ENCODE peak calls at places on chromosomes 1 and 21, in eight cellular contexts. One of them, this sample, is unnamed.

GRCh38 chr1:200918006-200918405 is 23.3 kb downstream of the INAVA start:
- DNase-seq in astrocyte: no peak
- DNase-seq in lower leg skin: no peak
- DNase-seq in mucosa of descending colon: no peak
- DNase-seq in left lung: no peak
- DNase-seq in fibroblast of mammary gland: no peak
- DNase-seq in epithelial cell of esophagus: no peak
- DNase-seq in body of pancreas: no peak
- DNase-seq in this sample: no peak

GRCh38 chr1:201020647-201021332 is 2.7 kb downstream of the KIF21B start:
- DNase-seq in astrocyte: no peak
- DNase-seq in lower leg skin: no peak
- DNase-seq in mucosa of descending colon: peak; percentile 44
- DNase-seq in left lung: no peak
- DNase-seq in fibroblast of mammary gland: no peak
- DNase-seq in epithelial cell of esophagus: peak; percentile 32
- DNase-seq in body of pancreas: peak; percentile 61
- DNase-seq in this sample: no peak

GRCh38 chr21:45855248-45855801 is 126.2 kb upstream of the COL6A1 start:
- DNase-seq in astrocyte: no peak
- DNase-seq in lower leg skin: no peak
- DNase-seq in mucosa of descending colon: no peak
- DNase-seq in left lung: no peak
- DNase-seq in fibroblast of mammary gland: no peak
- DNase-seq in epithelial cell of esophagus: no peak
- DNase-seq in body of pancreas: peak; percentile 1
- DNase-seq in this sample: no peak

GRCh38 chr1:236837897-236838296 is 42.8 kb downstream of the MTR start:
- DNase-seq in astrocyte: no peak
- DNase-seq in lower leg skin: no peak
- DNase-seq in mucosa of descending colon: no peak
- DNase-seq in left lung: no peak
- DNase-seq in fibroblast of mammary gland: no peak
- DNase-seq in epithelial cell of esophagus: peak; percentile 42
- DNase-seq in body of pancreas: no peak
- DNase-seq in this sample: no peak

GRCh38 chr21:45887788-45888187 is 93.8 kb upstream of the COL6A1 start:
- DNase-seq in astrocyte: no peak
- DNase-seq in lower leg skin: no peak
- DNase-seq in mucosa of descending colon: no peak
- DNase-seq in left lung: no peak
- DNase-seq in fibroblast of mammary gland: no peak
- DNase-seq in epithelial cell of esophagus: no peak
- DNase-seq in body of pancreas: no peak
- DNase-seq in this sample: no peak

GRCh38 chr1:7899741-7900140 is 40.9 kb downstream of the TNFRSF9 start:
- DNase-seq in astrocyte: peak; percentile 79
- DNase-seq in lower leg skin: no peak
- DNase-seq in mucosa of descending colon: no peak
- DNase-seq in left lung: no peak
- DNase-seq in fibroblast of mammary gland: peak; percentile 57
- DNase-seq in epithelial cell of esophagus: peak; percentile 34
- DNase-seq in body of pancreas: no peak
- DNase-seq in this sample: no peak

GRCh38 chr21:42153746-42154145 is 65.2 kb upstream of the ABCG1 start:
- DNase-seq in astrocyte: no peak
- DNase-seq in lower leg skin: no peak
- DNase-seq in mucosa of descending colon: peak; percentile 18
- DNase-seq in left lung: no peak
- DNase-seq in fibroblast of mammary gland: no peak
- DNase-seq in epithelial cell of esophagus: no peak
- DNase-seq in body of pancreas: no peak
- DNase-seq in this sample: no peak

GRCh38 chr1:238088891-238089290 is 198.2 kb upstream of the ZP4 start:
- DNase-seq in astrocyte: peak; percentile 61
- DNase-seq in lower leg skin: no peak
- DNase-seq in mucosa of descending colon: no peak
- DNase-seq in left lung: no peak
- DNase-seq in fibroblast of mammary gland: no peak
- DNase-seq in epithelial cell of esophagus: no peak
- DNase-seq in body of pancreas: no peak
- DNase-seq in this sample: no peak

GRCh38 chr1:11888877-11889208 is 30.1 kb upstream of the NPPB start:
- DNase-seq in astrocyte: no peak
- DNase-seq in lower leg skin: no peak
- DNase-seq in mucosa of descending colon: no peak
- DNase-seq in left lung: no peak
- DNase-seq in fibroblast of mammary gland: no peak
- DNase-seq in epithelial cell of esophagus: no peak
- DNase-seq in body of pancreas: no peak
- DNase-seq in this sample: no peak

GRCh38 chr1:31431351-31431750 is 18.3 kb downstream of the SERINC2 start:
- DNase-seq in astrocyte: no peak
- DNase-seq in lower leg skin: no peak
- DNase-seq in mucosa of descending colon: peak; percentile 49
- DNase-seq in left lung: no peak
- DNase-seq in fibroblast of mammary gland: no peak
- DNase-seq in epithelial cell of esophagus: no peak
- DNase-seq in body of pancreas: peak; percentile 77
- DNase-seq in this sample: no peak

GRCh38 chr1:6614019-6614952 is 755 bp downstream of the PHF13 start:
- DNase-seq in astrocyte: no peak
- DNase-seq in lower leg skin: no peak
- DNase-seq in mucosa of descending colon: peak; percentile 77
- DNase-seq in left lung: peak; percentile 66
- DNase-seq in fibroblast of mammary gland: no peak
- DNase-seq in epithelial cell of esophagus: no peak
- DNase-seq in body of pancreas: peak; percentile 61
- DNase-seq in this sample: peak; percentile 75

GRCh38 chr1:214449371-214449770 is 102.0 kb downstream of the PTPN14 start:
- DNase-seq in astrocyte: no peak
- DNase-seq in lower leg skin: no peak
- DNase-seq in mucosa of descending colon: no peak
- DNase-seq in left lung: no peak
- DNase-seq in fibroblast of mammary gland: no peak
- DNase-seq in epithelial cell of esophagus: no peak
- DNase-seq in body of pancreas: no peak
- DNase-seq in this sample: no peak

GRCh38 chr1:70486676-70487470 is 75.8 kb downstream of the CTH start:
- DNase-seq in astrocyte: peak; percentile 95
- DNase-seq in lower leg skin: no peak
- DNase-seq in mucosa of descending colon: no peak
- DNase-seq in left lung: no peak
- DNase-seq in fibroblast of mammary gland: peak; percentile 94
- DNase-seq in epithelial cell of esophagus: peak; percentile 77
- DNase-seq in body of pancreas: peak; percentile 73
- DNase-seq in this sample: peak; percentile 92

GRCh38 chr1:156378557-156378956 is 9.5 kb downstream of the RHBG start:
- DNase-seq in astrocyte: no peak
- DNase-seq in lower leg skin: no peak
- DNase-seq in mucosa of descending colon: no peak
- DNase-seq in left lung: no peak
- DNase-seq in fibroblast of mammary gland: no peak
- DNase-seq in epithelial cell of esophagus: no peak
- DNase-seq in body of pancreas: no peak
- DNase-seq in this sample: no peak

GRCh38 chr1:156376958-156377919 is 8.2 kb downstream of the RHBG start:
- DNase-seq in astrocyte: no peak
- DNase-seq in lower leg skin: no peak
- DNase-seq in mucosa of descending colon: no peak
- DNase-seq in left lung: no peak
- DNase-seq in fibroblast of mammary gland: no peak
- DNase-seq in epithelial cell of esophagus: peak; percentile 38
- DNase-seq in body of pancreas: no peak
- DNase-seq in this sample: no peak

GRCh38 chr1:156382561-156382960 is 13.6 kb downstream of the RHBG start:
- DNase-seq in astrocyte: no peak
- DNase-seq in lower leg skin: no peak
- DNase-seq in mucosa of descending colon: no peak
- DNase-seq in left lung: no peak
- DNase-seq in fibroblast of mammary gland: no peak
- DNase-seq in epithelial cell of esophagus: no peak
- DNase-seq in body of pancreas: no peak
- DNase-seq in this sample: no peak

GRCh38 chr1:156383023-156383422 is 14.0 kb downstream of the RHBG start:
- DNase-seq in astrocyte: peak; percentile 27
- DNase-seq in lower leg skin: no peak
- DNase-seq in mucosa of descending colon: peak; percentile 67
- DNase-seq in left lung: peak; percentile 39
- DNase-seq in fibroblast of mammary gland: peak; percentile 44
- DNase-seq in epithelial cell of esophagus: peak; percentile 61
- DNase-seq in body of pancreas: peak; percentile 75
- DNase-seq in this sample: peak; percentile 29

GRCh38 chr1:156379420-156380165 is 10.6 kb downstream of the RHBG start:
- DNase-seq in astrocyte: peak; percentile 12
- DNase-seq in lower leg skin: no peak
- DNase-seq in mucosa of descending colon: no peak
- DNase-seq in left lung: no peak
- DNase-seq in fibroblast of mammary gland: no peak
- DNase-seq in epithelial cell of esophagus: no peak
- DNase-seq in body of pancreas: no peak
- DNase-seq in this sample: no peak
- TF ChIP-seq CTCF in astrocyte: no peak
- TF ChIP-seq CTCF in lower leg skin: no peak
- TF ChIP-seq CTCF in mucosa of descending colon: no peak
- TF ChIP-seq CTCF in left lung: no peak
- TF ChIP-seq CTCF in fibroblast of mammary gland: no peak
- TF ChIP-seq CTCF in epithelial cell of esophagus: no peak
- TF ChIP-seq CTCF in body of pancreas: no peak
- TF ChIP-seq CTCF in this sample: no peak

DNA sequence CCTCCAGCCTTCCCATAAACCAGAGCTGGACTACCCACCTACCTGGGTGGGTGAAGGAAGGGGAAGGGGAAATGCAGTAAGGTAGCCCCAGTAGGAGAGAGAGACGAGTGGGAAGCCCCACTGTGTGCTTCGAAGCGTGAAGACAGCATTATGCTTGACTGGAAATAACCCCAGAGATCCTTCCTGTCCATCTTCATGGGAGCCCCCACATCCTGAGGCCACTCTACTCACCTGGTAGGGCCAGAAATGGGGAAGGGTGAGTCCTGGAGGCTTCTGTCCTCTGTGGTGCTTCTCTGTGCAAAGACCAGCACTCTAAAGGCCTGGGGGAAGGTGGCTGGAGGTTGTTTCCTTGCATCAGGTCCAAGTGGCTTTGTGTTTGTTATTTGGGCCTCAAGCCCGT is 10.0 kb upstream of the RASSF5 start:
- DNase-seq in astrocyte: no peak
- DNase-seq in lower leg skin: no peak
- DNase-seq in mucosa of descending colon: peak; percentile 12
- DNase-seq in left lung: no peak
- DNase-seq in fibroblast of mammary gland: no peak
- DNase-seq in epithelial cell of esophagus: no peak
- DNase-seq in body of pancreas: no peak
- DNase-seq in this sample: no peak
- H3K4me3 ChIP-seq in astrocyte: no peak overlapping the region
- H3K4me3 ChIP-seq in lower leg skin: no peak overlapping the region
- H3K4me3 ChIP-seq in mucosa of descending colon: no peak overlapping the region
- H3K4me3 ChIP-seq in left lung: no peak overlapping the region
- H3K4me3 ChIP-seq in fibroblast of mammary gland: no peak overlapping the region
- H3K4me3 ChIP-seq in epithelial cell of esophagus: no peak overlapping the region
- H3K4me3 ChIP-seq in body of pancreas: no peak overlapping the region
- H3K4me3 ChIP-seq in this sample: no peak overlapping the region

GRCh38 chr1:192554904-192555303 is 20.7 kb upstream of the RGS1 start:
- DNase-seq in astrocyte: peak; percentile 61
- DNase-seq in lower leg skin: no peak
- DNase-seq in mucosa of descending colon: no peak
- DNase-seq in left lung: no peak
- DNase-seq in fibroblast of mammary gland: no peak
- DNase-seq in epithelial cell of esophagus: no peak
- DNase-seq in body of pancreas: no peak
- DNase-seq in this sample: no peak

GRCh38 chr1:192555399-192555798 is 20.2 kb upstream of the RGS1 start:
- DNase-seq in astrocyte: no peak
- DNase-seq in lower leg skin: no peak
- DNase-seq in mucosa of descending colon: no peak
- DNase-seq in left lung: no peak
- DNase-seq in fibroblast of mammary gland: peak; percentile 19
- DNase-seq in epithelial cell of esophagus: no peak
- DNase-seq in body of pancreas: no peak
- DNase-seq in this sample: no peak

GRCh38 chr1:192559115-192560006 is 16.2 kb upstream of the RGS1 start:
- DNase-seq in astrocyte: peak; percentile 99
- DNase-seq in lower leg skin: no peak
- DNase-seq in mucosa of descending colon: no peak
- DNase-seq in left lung: no peak
- DNase-seq in fibroblast of mammary gland: peak; percentile 99
- DNase-seq in epithelial cell of esophagus: peak; percentile 88
- DNase-seq in body of pancreas: no peak
- DNase-seq in this sample: peak; percentile 95

GRCh38 chr1:192553741-192554140 is 21.8 kb upstream of the RGS1 start:
- DNase-seq in astrocyte: no peak
- DNase-seq in lower leg skin: no peak
- DNase-seq in mucosa of descending colon: no peak
- DNase-seq in left lung: no peak
- DNase-seq in fibroblast of mammary gland: no peak
- DNase-seq in epithelial cell of esophagus: no peak
- DNase-seq in body of pancreas: no peak
- DNase-seq in this sample: no peak

GRCh38 chr1:192557841-192558595 is 17.6 kb upstream of the RGS1 start:
- DNase-seq in astrocyte: peak; percentile 52
- DNase-seq in lower leg skin: no peak
- DNase-seq in mucosa of descending colon: no peak
- DNase-seq in left lung: no peak
- DNase-seq in fibroblast of mammary gland: peak; percentile 85
- DNase-seq in epithelial cell of esophagus: no peak
- DNase-seq in body of pancreas: no peak
- DNase-seq in this sample: peak; percentile 75
- TF ChIP-seq CTCF in astrocyte: no peak
- TF ChIP-seq CTCF in lower leg skin: no peak
- TF ChIP-seq CTCF in mucosa of descending colon: no peak
- TF ChIP-seq CTCF in left lung: no peak
- TF ChIP-seq CTCF in fibroblast of mammary gland: no peak
- TF ChIP-seq CTCF in epithelial cell of esophagus: no peak
- TF ChIP-seq CTCF in body of pancreas: no peak
- TF ChIP-seq CTCF in this sample: no peak

GRCh38 chr1:110242062-110242461 is 31.9 kb downstream of the KCNC4 start:
- DNase-seq in astrocyte: no peak
- DNase-seq in lower leg skin: no peak
- DNase-seq in mucosa of descending colon: no peak
- DNase-seq in left lung: no peak
- DNase-seq in fibroblast of mammary gland: no peak
- DNase-seq in epithelial cell of esophagus: no peak
- DNase-seq in body of pancreas: no peak
- DNase-seq in this sample: no peak

GRCh38 chr1:110242731-110243130 is 32.6 kb downstream of the KCNC4 start:
- DNase-seq in astrocyte: no peak
- DNase-seq in lower leg skin: no peak
- DNase-seq in mucosa of descending colon: no peak
- DNase-seq in left lung: no peak
- DNase-seq in fibroblast of mammary gland: no peak
- DNase-seq in epithelial cell of esophagus: no peak
- DNase-seq in body of pancreas: peak; percentile 79
- DNase-seq in this sample: no peak

GRCh38 chr1:110241516-110241915 is 31.4 kb downstream of the KCNC4 start:
- DNase-seq in astrocyte: no peak
- DNase-seq in lower leg skin: no peak
- DNase-seq in mucosa of descending colon: no peak
- DNase-seq in left lung: no peak
- DNase-seq in fibroblast of mammary gland: no peak
- DNase-seq in epithelial cell of esophagus: no peak
- DNase-seq in body of pancreas: no peak
- DNase-seq in this sample: no peak

GRCh38 chr1:110243581-110243980 is 33.5 kb downstream of the KCNC4 start:
- DNase-seq in astrocyte: no peak
- DNase-seq in lower leg skin: no peak
- DNase-seq in mucosa of descending colon: no peak
- DNase-seq in left lung: no peak
- DNase-seq in fibroblast of mammary gland: no peak
- DNase-seq in epithelial cell of esophagus: peak; percentile 72
- DNase-seq in body of pancreas: no peak
- DNase-seq in this sample: no peak

GRCh38 chr1:110243146-110243545 is 33.0 kb downstream of the KCNC4 start:
- DNase-seq in astrocyte: no peak
- DNase-seq in lower leg skin: no peak
- DNase-seq in mucosa of descending colon: no peak
- DNase-seq in left lung: no peak
- DNase-seq in fibroblast of mammary gland: no peak
- DNase-seq in epithelial cell of esophagus: no peak
- DNase-seq in body of pancreas: no peak
- DNase-seq in this sample: no peak
- H3K4me3 ChIP-seq in astrocyte: no peak overlapping the region
- H3K4me3 ChIP-seq in lower leg skin: no peak overlapping the region
- H3K4me3 ChIP-seq in mucosa of descending colon: no peak overlapping the region
- H3K4me3 ChIP-seq in left lung: no peak overlapping the region
- H3K4me3 ChIP-seq in fibroblast of mammary gland: no peak overlapping the region
- H3K4me3 ChIP-seq in epithelial cell of esophagus: no peak overlapping the region
- H3K4me3 ChIP-seq in body of pancreas: no peak overlapping the region
- H3K4me3 ChIP-seq in this sample: no peak overlapping the region

This sample was measured in foreskin fibroblast.